ENCODE peak calls at places on chromosome 21, in nine cellular contexts. Y, F, E, A, D, G, Z, S and J are unnamed samples. For H3K36me3, the result is how much of the 10 kb centered on the place peaks cover.

GRCh38 chr21:25465263-25465662 is 142.0 kb downstream of the MRPL39 start:
- DNase-seq in Y (no peak), F (no peak), E (no peak), A (no peak), D (no peak), G (no peak), Z (no peak), S (no peak), J (no peak)

GRCh38 chr21:22235866-22236590 is 1237.8 kb downstream of the NCAM2 start:
- DNase-seq in Y (no peak), F (no peak), E (no peak), A (no peak), D (no peak), G (no peak), Z (no peak), S (no peak), J (no peak)

GRCh38 chr21:29148535-29148934 is 18.1 kb downstream of the MAP3K7CL start:
- DNase-seq in Y (no peak), F (no peak), E (no peak), A (no peak), D (no peak), G (no peak), Z (peak), S (no peak), J (no peak)

GRCh38 chr21:25895565-25896205 is 160.9 kb downstream of the GABPA start:
- DNase-seq in Y (no peak), F (peak), E (no peak), A (no peak), D (peak), G (no peak), Z (peak), S (no peak), J (no peak)

GRCh38 chr21:18041012-18041411 is 203.6 kb upstream of the CHODL start:
- DNase-seq in Y (no peak), F (peak), E (no peak), A (no peak), D (peak), G (no peak), Z (no peak), S (no peak), J (no peak)

GRCh38 chr21:14321042-14321441 is 61.9 kb downstream of the HSPA13 start:
- DNase-seq in Y (no peak), F (no peak), E (no peak), A (no peak), D (no peak), G (no peak), Z (peak), S (peak), J (no peak)

GRCh38 chr21:15768045-15768601 is 38.3 kb downstream of the USP25 start:
- DNase-seq in Y (no peak), F (no peak), E (no peak), A (no peak), D (no peak), G (no peak), Z (no peak), S (no peak), J (no peak)

GRCh38 chr21:15592271-15592860 is 137.4 kb upstream of the USP25 start:
- DNase-seq in Y (no peak), F (peak), E (no peak), A (no peak), D (peak), G (no peak), Z (peak), S (peak), J (no peak)

GRCh38 chr21:25005388-25005787 is 601.9 kb downstream of the MRPL39 start:
- DNase-seq in Y (no peak), F (no peak), E (no peak), A (no peak), D (no peak), G (no peak), Z (no peak), S (no peak), J (no peak)

GRCh38 chr21:18298228-18298627 is 53.6 kb downstream of the CHODL start:
- DNase-seq in Y (no peak), F (no peak), E (no peak), A (no peak), D (no peak), G (no peak), Z (no peak), S (no peak), J (no peak)

GRCh38 chr21:23952269-23952668 is 1655.0 kb downstream of the MRPL39 start:
- DNase-seq in Y (no peak), F (no peak), E (no peak), A (no peak), D (peak), G (no peak), Z (no peak), S (no peak), J (no peak)

GRCh38 chr21:29520146-29520545 is 221.4 kb downstream of the BACH1 start:
- DNase-seq in Y (no peak), F (no peak), E (no peak), A (no peak), D (no peak), G (no peak), Z (no peak), S (no peak), J (no peak)

GRCh38 chr21:31173881-31174555 is 135.7 kb upstream of the KRTAP19-8 start:
- DNase-seq in Y (peak), F (peak), E (no peak), A (no peak), D (no peak), G (no peak), Z (no peak), S (no peak), J (peak)

GRCh38 chr21:27519357-27519756 is 552.5 kb upstream of the ADAMTS5 start:
- DNase-seq in Y (no peak), F (no peak), E (no peak), A (no peak), D (no peak), G (no peak), Z (peak), S (peak), J (no peak)

GRCh38 chr21:33799378-33800090 is 116.1 kb downstream of the ATP5PO start:
- DNase-seq in Y (peak), F (no peak), E (no peak), A (no peak), D (no peak), G (no peak), Z (no peak), S (no peak), J (peak)

GRCh38 chr21:17454315-17455027 is 58.4 kb upstream of the CXADR start:
- DNase-seq in Y (peak), F (peak), E (no peak), A (no peak), D (peak), G (no peak), Z (peak), S (peak), J (no peak)

GRCh38 chr21:27643326-27643725 is 676.4 kb upstream of the ADAMTS5 start:
- DNase-seq in Y (no peak), F (no peak), E (no peak), A (no peak), D (no peak), G (no peak), Z (no peak), S (no peak), J (no peak)

GRCh38 chr21:22138297-22139016 is 1140.2 kb downstream of the NCAM2 start:
- DNase-seq in Y (no peak), F (no peak), E (no peak), A (no peak), D (no peak), G (no peak), Z (no peak), S (no peak), J (no peak)

GRCh38 chr21:20527691-20528090 is 470.5 kb upstream of the NCAM2 start:
- DNase-seq in Y (no peak), F (no peak), E (no peak), A (no peak), D (no peak), G (no peak), Z (no peak), S (no peak), J (no peak)

GRCh38 chr21:25062061-25062460 is 545.2 kb downstream of the MRPL39 start:
- DNase-seq in Y (no peak), F (no peak), E (no peak), A (no peak), D (no peak), G (no peak), Z (no peak), S (no peak), J (no peak)

GRCh38 chr21:17931080-17931479 is 111.9 kb upstream of the C21orf91 start:
- DNase-seq in Y (no peak), F (no peak), E (no peak), A (no peak), D (peak), G (no peak), Z (no peak), S (no peak), J (no peak)

GRCh38 chr21:27590271-27590670 is 623.4 kb upstream of the ADAMTS5 start:
- DNase-seq in Y (peak), F (no peak), E (no peak), A (peak), D (no peak), G (no peak), Z (no peak), S (peak), J (peak)

GRCh38 chr21:31490471-31490870 is 146.4 kb upstream of the TIAM1 start:
- DNase-seq in Y (no peak), F (no peak), E (no peak), A (no peak), D (no peak), G (no peak), Z (no peak), S (no peak), J (no peak)

GRCh38 chr21:29332461-29333354 is 34.0 kb downstream of the BACH1 start:
- DNase-seq in Y (no peak), F (no peak), E (no peak), A (no peak), D (no peak), G (no peak), Z (peak), S (peak), J (no peak)

GRCh38 chr21:35924714-35925301 is 135.5 kb downstream of the SETD4 start:
- DNase-seq in Y (peak), F (no peak), E (no peak), A (no peak), D (no peak), G (no peak), Z (peak), S (peak), J (no peak)

DNA sequence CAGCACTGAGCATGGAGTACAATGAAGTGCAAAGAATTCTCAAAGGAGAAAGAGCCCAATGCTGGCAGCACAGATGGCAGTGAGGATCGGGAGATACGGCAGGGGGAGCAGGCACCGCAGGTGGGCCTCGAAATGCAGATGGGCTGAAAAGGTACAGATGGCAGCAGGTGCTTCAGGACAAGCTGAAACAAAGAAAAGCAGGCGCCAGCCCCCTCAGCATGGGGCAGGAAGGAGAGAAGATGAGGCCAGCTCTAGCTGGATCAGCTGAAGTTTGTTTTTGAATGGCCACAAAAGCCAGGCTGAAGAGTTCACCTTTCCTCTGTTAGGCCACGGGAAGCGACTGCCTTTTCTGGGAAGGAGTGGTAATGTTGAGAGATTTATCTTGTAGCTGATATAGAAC is 7.7 kb downstream of the CFAP298 start:
- DNase-seq in Y (no peak), F (no peak), E (no peak), A (no peak), D (no peak), G (no peak), Z (no peak), S (no peak), J (no peak)
- H3K36me3 ChIP-seq in Y (half or more), F (under half), E (under half), A (half or more), D (under half), G (half or more), Z (under half), S (under half), J (half or more)

GRCh38 chr21:41260428-41260827 is 56.2 kb upstream of the FAM3B start:
- DNase-seq in Y (no peak), F (no peak), E (no peak), A (no peak), D (no peak), G (no peak), Z (no peak), S (no peak), J (no peak)

GRCh38 chr21:41255190-41255589 is 61.4 kb upstream of the FAM3B start:
- DNase-seq in Y (no peak), F (no peak), E (no peak), A (no peak), D (no peak), G (no peak), Z (no peak), S (no peak), J (no peak)

GRCh38 chr21:41254090-41254700 is 62.4 kb upstream of the FAM3B start:
- DNase-seq in Y (no peak), F (no peak), E (no peak), A (no peak), D (no peak), G (no peak), Z (peak), S (no peak), J (no peak)

GRCh38 chr21:41258617-41259016 is 58.0 kb upstream of the FAM3B start:
- DNase-seq in Y (no peak), F (no peak), E (no peak), A (no peak), D (no peak), G (no peak), Z (no peak), S (no peak), J (no peak)

DNA sequence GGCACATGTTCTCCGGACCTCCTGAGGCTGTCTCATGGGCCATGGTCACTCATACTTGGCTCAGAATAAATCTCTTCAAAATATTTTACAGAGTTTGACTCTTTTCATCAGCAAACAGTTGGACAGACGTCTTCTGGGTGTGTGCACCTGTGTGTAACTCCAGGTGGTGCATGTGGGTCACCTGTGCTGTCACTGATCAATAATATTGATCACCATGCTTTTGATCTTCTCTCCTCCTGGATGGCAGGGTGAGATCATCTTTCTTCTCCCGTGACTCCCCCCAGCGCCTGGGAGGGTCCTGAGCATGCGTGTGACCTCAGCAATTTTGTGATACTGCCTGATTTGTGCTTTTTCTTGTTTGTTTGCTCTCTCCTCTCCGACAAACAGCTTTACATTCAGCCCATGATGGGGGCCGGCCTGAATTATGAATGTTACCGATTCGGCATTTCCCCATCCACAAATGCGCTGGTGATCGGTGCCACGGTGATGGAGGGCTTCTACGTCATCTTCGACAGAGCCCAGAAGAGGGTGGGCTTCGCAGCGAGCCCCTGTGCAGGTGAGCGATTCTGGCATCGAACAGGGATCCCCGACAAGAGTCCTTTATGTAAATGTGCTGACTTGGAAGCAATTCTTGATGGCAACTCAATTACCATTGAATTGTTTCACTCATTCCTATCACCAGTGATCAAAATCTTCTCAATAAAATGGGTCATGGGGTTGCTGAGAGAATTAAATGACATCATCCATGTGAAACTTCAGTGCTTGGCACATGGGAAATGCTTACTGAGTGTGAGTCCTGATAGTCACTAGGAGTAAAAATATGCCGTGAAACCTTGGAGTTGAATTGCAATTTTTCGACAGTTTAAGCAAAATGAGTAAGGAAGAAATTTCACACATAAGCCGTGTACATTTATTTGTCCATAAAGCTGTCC is 59.6 kb upstream of the FAM3B start:
- DNase-seq in Y (no peak), F (no peak), E (no peak), A (no peak), D (no peak), G (no peak), Z (no peak), S (no peak), J (no peak)
- H3K36me3 ChIP-seq in Y (under half), F (under half), E (under half), A (under half), D (under half), G (under half), Z (under half), S (under half), J (under half)

GRCh38 chr21:43751955-43752591 is 24.0 kb downstream of the CSTB start:
- DNase-seq in Y (no peak), F (no peak), E (no peak), A (no peak), D (no peak), G (no peak), Z (no peak), S (no peak), J (no peak)

GRCh38 chr21:43752758-43753438 is 23.2 kb downstream of the CSTB start:
- DNase-seq in Y (no peak), F (no peak), E (no peak), A (no peak), D (no peak), G (no peak), Z (no peak), S (no peak), J (no peak)

GRCh38 chr21:43749686-43750262 is 26.3 kb downstream of the CSTB start:
- DNase-seq in Y (no peak), F (no peak), E (no peak), A (peak), D (no peak), G (no peak), Z (no peak), S (no peak), J (no peak)

GRCh38 chr21:43748622-43749021 is 27.5 kb downstream of the CSTB start:
- DNase-seq in Y (no peak), F (no peak), E (no peak), A (no peak), D (no peak), G (no peak), Z (no peak), S (no peak), J (no peak)

DNA sequence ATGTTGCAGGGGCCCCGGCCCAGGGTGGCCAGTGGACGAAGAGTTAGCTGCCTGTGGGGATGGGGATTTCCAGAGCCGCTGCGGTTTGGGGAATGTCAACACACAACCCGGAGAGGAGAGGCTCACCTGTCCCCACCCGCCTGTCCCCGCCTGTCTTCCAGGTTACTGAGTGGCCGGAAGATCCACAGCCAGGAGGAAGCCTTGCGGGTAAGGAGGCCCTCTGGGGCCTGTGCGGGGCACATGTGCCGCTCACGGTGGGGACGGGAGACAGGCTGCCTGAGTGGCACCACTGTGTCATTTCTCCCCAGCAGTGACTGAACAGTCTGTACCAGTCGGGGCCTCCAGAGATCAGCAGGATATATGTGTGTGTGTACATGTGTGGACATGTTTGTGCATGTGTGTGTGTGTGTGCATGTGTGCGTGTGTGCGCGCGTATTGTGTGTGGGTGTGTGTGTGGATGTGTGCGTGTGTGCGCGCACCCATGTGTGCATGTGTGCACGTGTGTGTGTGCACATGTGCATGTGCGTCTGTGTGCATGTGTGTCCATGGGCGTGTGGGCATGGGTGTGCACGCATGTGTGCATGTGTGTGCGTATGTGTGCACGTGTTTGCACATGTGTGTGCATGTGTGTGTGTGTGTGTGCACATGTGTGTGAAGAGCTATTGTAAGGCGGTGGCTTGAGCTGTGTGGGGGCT is 25.6 kb downstream of the CSTB start:
- DNase-seq in Y (no peak), F (no peak), E (no peak), A (no peak), D (no peak), G (no peak), Z (no peak), S (no peak), J (no peak)
- H3K36me3 ChIP-seq in Y (half or more), F (under half), E (under half), A (under half), D (half or more), G (under half), Z (under half), S (half or more), J (half or more)

GRCh38 chr21:37220981-37221664 is 46.0 kb downstream of the VPS26C start:
- DNase-seq in Y (peak), F (peak), E (peak), A (peak), D (peak), G (peak), Z (peak), S (peak), J (peak)

GRCh38 chr21:37225440-37225839 is 41.7 kb downstream of the VPS26C start:
- DNase-seq in Y (no peak), F (no peak), E (no peak), A (no peak), D (no peak), G (peak), Z (no peak), S (no peak), J (peak)

GRCh38 chr21:37224861-37225260 is 42.3 kb downstream of the VPS26C start:
- DNase-seq in Y (no peak), F (no peak), E (no peak), A (no peak), D (no peak), G (no peak), Z (no peak), S (no peak), J (peak)

GRCh38 chr21:37226356-37226920 is 40.7 kb downstream of the VPS26C start:
- DNase-seq in Y (no peak), F (no peak), E (no peak), A (no peak), D (no peak), G (no peak), Z (no peak), S (no peak), J (peak)

DNA sequence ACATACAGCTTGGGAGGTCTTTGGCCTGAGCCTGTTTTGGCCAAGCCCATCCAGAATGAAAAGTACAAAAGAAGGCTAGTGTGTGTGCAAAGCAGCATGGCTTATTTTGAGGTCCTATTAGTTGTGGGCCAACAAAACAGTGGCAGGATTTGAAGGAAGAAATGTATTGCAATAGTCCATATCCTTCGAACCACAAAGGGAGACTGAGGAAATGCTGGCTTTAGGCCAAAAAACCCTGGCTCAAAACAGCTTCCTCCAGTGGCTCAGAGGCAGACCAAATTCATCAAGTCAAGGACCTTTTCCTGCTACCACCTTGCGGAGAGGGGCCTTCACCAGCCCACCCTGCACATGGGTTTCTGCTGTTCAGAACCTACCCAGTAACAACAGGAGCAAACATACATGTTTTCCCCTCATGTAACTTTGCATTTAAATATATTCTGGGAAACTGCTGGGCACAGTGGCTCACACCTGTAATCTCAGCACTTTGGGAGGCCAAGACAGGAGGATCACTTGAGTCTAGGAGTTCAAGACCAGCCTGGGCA is 43.3 kb downstream of the VPS26C start:
- DNase-seq in Y (no peak), F (no peak), E (no peak), A (no peak), D (no peak), G (no peak), Z (no peak), S (no peak), J (peak)
- H3K36me3 ChIP-seq in Y (half or more), F (under half), E (under half), A (under half), D (under half), G (under half), Z (under half), S (under half), J (half or more)